ENCODE peak calls at places on chromosomes 5 and 9, in ten cellular contexts. One of them, this sample, is unnamed.

GRCh38 chr5:90170231-90170630 is 239.3 kb downstream of the CETN3 start:
- DNase-seq in HFFc6: no peak
- DNase-seq in pancreas: no peak
- DNase-seq in vagina: no peak
- DNase-seq in endothelial cell: no peak
- DNase-seq in AG04450: no peak
- DNase-seq in lower lobe of right lung: no peak
- DNase-seq in CD8-positive, alpha-beta T cell: no peak
- DNase-seq in mesothelial cell of epicardium: no peak
- DNase-seq in coronary artery: no peak
- DNase-seq in this sample: no peak

GRCh38 chr5:106680330-106680729 is 990.4 kb downstream of the EFNA5 start:
- DNase-seq in vagina: no peak
- DNase-seq in HFFc6: no peak
- DNase-seq in CD8-positive, alpha-beta T cell: no peak
- DNase-seq in AG04450: no peak
- DNase-seq in coronary artery: no peak
- DNase-seq in lower lobe of right lung: no peak
- DNase-seq in endothelial cell: no peak
- DNase-seq in mesothelial cell of epicardium: no peak
- DNase-seq in pancreas: no peak
- DNase-seq in this sample: no peak

GRCh38 chr9:126705767-126706697 is 92.3 kb downstream of the LMX1B start:
- DNase-seq in CD8-positive, alpha-beta T cell: peak
- DNase-seq in mesothelial cell of epicardium: no peak
- DNase-seq in HFFc6: peak
- DNase-seq in endothelial cell: peak
- DNase-seq in AG04450: no peak
- DNase-seq in vagina: no peak
- DNase-seq in coronary artery: no peak
- DNase-seq in lower lobe of right lung: peak
- DNase-seq in pancreas: peak
- DNase-seq in this sample: peak

GRCh38 chr5:129284010-129284409 is 176.1 kb upstream of the ADAMTS19 start:
- DNase-seq in coronary artery: no peak
- DNase-seq in vagina: no peak
- DNase-seq in lower lobe of right lung: no peak
- DNase-seq in CD8-positive, alpha-beta T cell: no peak
- DNase-seq in mesothelial cell of epicardium: no peak
- DNase-seq in pancreas: no peak
- DNase-seq in endothelial cell: no peak
- DNase-seq in AG04450: no peak
- DNase-seq in HFFc6: no peak
- DNase-seq in this sample: no peak

GRCh38 chr5:68288756-68289134 is 73.2 kb downstream of the PIK3R1 start:
- DNase-seq in coronary artery: no peak
- DNase-seq in AG04450: no peak
- DNase-seq in endothelial cell: no peak
- DNase-seq in mesothelial cell of epicardium: no peak
- DNase-seq in lower lobe of right lung: no peak
- DNase-seq in vagina: no peak
- DNase-seq in CD8-positive, alpha-beta T cell: no peak
- DNase-seq in HFFc6: no peak
- DNase-seq in pancreas: no peak
- DNase-seq in this sample: no peak

GRCh38 chr9:107721705-107722245 is 232.2 kb upstream of the KLF4 start:
- DNase-seq in CD8-positive, alpha-beta T cell: no peak
- DNase-seq in lower lobe of right lung: no peak
- DNase-seq in vagina: no peak
- DNase-seq in endothelial cell: no peak
- DNase-seq in mesothelial cell of epicardium: no peak
- DNase-seq in HFFc6: no peak
- DNase-seq in coronary artery: no peak
- DNase-seq in AG04450: no peak
- DNase-seq in pancreas: no peak
- DNase-seq in this sample: no peak

GRCh38 chr9:91783411-91783810 is 166.6 kb downstream of the ROR2 start:
- DNase-seq in coronary artery: no peak
- DNase-seq in vagina: no peak
- DNase-seq in HFFc6: no peak
- DNase-seq in pancreas: no peak
- DNase-seq in AG04450: no peak
- DNase-seq in endothelial cell: no peak
- DNase-seq in CD8-positive, alpha-beta T cell: no peak
- DNase-seq in lower lobe of right lung: no peak
- DNase-seq in mesothelial cell of epicardium: no peak
- DNase-seq in this sample: no peak

GRCh38 chr5:146751781-146752401 is 126.7 kb downstream of the PPP2R2B start:
- DNase-seq in CD8-positive, alpha-beta T cell: peak
- DNase-seq in pancreas: no peak
- DNase-seq in mesothelial cell of epicardium: no peak
- DNase-seq in endothelial cell: no peak
- DNase-seq in coronary artery: no peak
- DNase-seq in HFFc6: no peak
- DNase-seq in lower lobe of right lung: no peak
- DNase-seq in vagina: no peak
- DNase-seq in AG04450: no peak
- DNase-seq in this sample: no peak

GRCh38 chr5:79513519-79514390 is at the start of gene HOMER1:
- DNase-seq in endothelial cell: peak
- DNase-seq in lower lobe of right lung: peak
- DNase-seq in pancreas: peak
- DNase-seq in coronary artery: peak
- DNase-seq in vagina: no peak
- DNase-seq in AG04450: peak
- DNase-seq in CD8-positive, alpha-beta T cell: peak
- DNase-seq in HFFc6: peak
- DNase-seq in mesothelial cell of epicardium: peak
- DNase-seq in this sample: peak
- TF ChIP-seq CTCF in endothelial cell: no peak
- TF ChIP-seq CTCF in lower lobe of right lung: no peak
- TF ChIP-seq CTCF in pancreas: no peak
- TF ChIP-seq CTCF in coronary artery: no peak
- TF ChIP-seq CTCF in vagina: no peak
- TF ChIP-seq CTCF in AG04450: no peak
- TF ChIP-seq CTCF in CD8-positive, alpha-beta T cell: peak
- TF ChIP-seq CTCF in HFFc6: peak
- TF ChIP-seq CTCF in mesothelial cell of epicardium: no peak
- TF ChIP-seq CTCF in this sample: no peak

GRCh38 chr5:169119287-169120048 is 181.5 kb downstream of the SLIT3 start:
- DNase-seq in AG04450: no peak
- DNase-seq in lower lobe of right lung: no peak
- DNase-seq in endothelial cell: no peak
- DNase-seq in pancreas: no peak
- DNase-seq in HFFc6: no peak
- DNase-seq in CD8-positive, alpha-beta T cell: no peak
- DNase-seq in vagina: no peak
- DNase-seq in mesothelial cell of epicardium: no peak
- DNase-seq in coronary artery: no peak
- DNase-seq in this sample: no peak

GRCh38 chr5:169115725-169116124 is 185.2 kb downstream of the SLIT3 start:
- DNase-seq in CD8-positive, alpha-beta T cell: no peak
- DNase-seq in AG04450: no peak
- DNase-seq in lower lobe of right lung: no peak
- DNase-seq in endothelial cell: no peak
- DNase-seq in vagina: no peak
- DNase-seq in pancreas: no peak
- DNase-seq in HFFc6: no peak
- DNase-seq in coronary artery: no peak
- DNase-seq in mesothelial cell of epicardium: no peak
- DNase-seq in this sample: no peak

GRCh38 chr5:169114466-169114865 is 186.5 kb downstream of the SLIT3 start:
- DNase-seq in endothelial cell: no peak
- DNase-seq in lower lobe of right lung: no peak
- DNase-seq in vagina: no peak
- DNase-seq in coronary artery: no peak
- DNase-seq in pancreas: no peak
- DNase-seq in CD8-positive, alpha-beta T cell: no peak
- DNase-seq in mesothelial cell of epicardium: no peak
- DNase-seq in HFFc6: no peak
- DNase-seq in AG04450: no peak
- DNase-seq in this sample: no peak

GRCh38 chr5:169121631-169122420 is 179.1 kb downstream of the SLIT3 start:
- DNase-seq in vagina: no peak
- DNase-seq in endothelial cell: no peak
- DNase-seq in HFFc6: peak
- DNase-seq in CD8-positive, alpha-beta T cell: no peak
- DNase-seq in lower lobe of right lung: no peak
- DNase-seq in mesothelial cell of epicardium: no peak
- DNase-seq in pancreas: no peak
- DNase-seq in coronary artery: no peak
- DNase-seq in AG04450: no peak
- DNase-seq in this sample: no peak

DNA sequence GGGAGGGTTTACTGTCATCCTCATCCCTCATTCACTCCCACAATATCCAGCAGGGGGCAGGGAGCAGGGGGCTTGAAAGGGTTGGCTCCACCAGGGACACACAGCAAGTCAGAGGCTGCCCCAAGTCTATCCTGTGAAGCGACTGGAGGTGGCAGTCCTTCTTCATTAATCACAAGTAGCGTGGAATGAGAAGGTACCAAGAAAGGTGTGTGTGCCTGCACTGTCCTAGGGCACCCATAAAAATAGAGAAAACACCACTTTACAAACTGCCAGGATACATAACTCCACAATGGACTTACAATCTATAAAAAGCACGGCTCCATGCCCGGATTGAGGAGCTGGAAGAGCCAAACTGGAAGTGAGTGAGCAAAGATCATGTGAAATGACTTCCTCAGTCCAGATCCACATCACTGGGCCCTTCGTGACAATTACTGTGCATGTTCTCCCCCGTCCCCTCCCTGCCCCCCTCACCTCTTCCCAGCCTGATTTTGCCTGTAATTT is 183.9 kb downstream of the SLIT3 start:
- DNase-seq in CD8-positive, alpha-beta T cell: no peak
- DNase-seq in AG04450: no peak
- DNase-seq in pancreas: no peak
- DNase-seq in HFFc6: no peak
- DNase-seq in mesothelial cell of epicardium: no peak
- DNase-seq in coronary artery: no peak
- DNase-seq in endothelial cell: peak
- DNase-seq in lower lobe of right lung: no peak
- DNase-seq in vagina: no peak
- DNase-seq in this sample: peak
- TF ChIP-seq CTCF in CD8-positive, alpha-beta T cell: no peak
- TF ChIP-seq CTCF in AG04450: no peak
- TF ChIP-seq CTCF in pancreas: no peak
- TF ChIP-seq CTCF in HFFc6: no peak
- TF ChIP-seq CTCF in mesothelial cell of epicardium: no peak
- TF ChIP-seq CTCF in coronary artery: no peak
- TF ChIP-seq CTCF in endothelial cell: no peak
- TF ChIP-seq CTCF in lower lobe of right lung: no peak
- TF ChIP-seq CTCF in vagina: no peak
- TF ChIP-seq CTCF in this sample: no peak

GRCh38 chr9:112180387-112180881 is 5.3 kb upstream of the SUSD1 start:
- DNase-seq in AG04450: no peak
- DNase-seq in vagina: no peak
- DNase-seq in pancreas: no peak
- DNase-seq in CD8-positive, alpha-beta T cell: peak
- DNase-seq in coronary artery: no peak
- DNase-seq in endothelial cell: no peak
- DNase-seq in lower lobe of right lung: no peak
- DNase-seq in HFFc6: no peak
- DNase-seq in mesothelial cell of epicardium: no peak
- DNase-seq in this sample: no peak

GRCh38 chr9:112186695-112187094 is 11.6 kb upstream of the SUSD1 start:
- DNase-seq in endothelial cell: no peak
- DNase-seq in lower lobe of right lung: no peak
- DNase-seq in HFFc6: no peak
- DNase-seq in mesothelial cell of epicardium: no peak
- DNase-seq in pancreas: no peak
- DNase-seq in AG04450: no peak
- DNase-seq in coronary artery: no peak
- DNase-seq in vagina: no peak
- DNase-seq in CD8-positive, alpha-beta T cell: no peak
- DNase-seq in this sample: no peak

GRCh38 chr9:112184946-112185345 is 9.8 kb upstream of the SUSD1 start:
- DNase-seq in vagina: no peak
- DNase-seq in HFFc6: no peak
- DNase-seq in CD8-positive, alpha-beta T cell: no peak
- DNase-seq in AG04450: no peak
- DNase-seq in endothelial cell: no peak
- DNase-seq in mesothelial cell of epicardium: no peak
- DNase-seq in pancreas: no peak
- DNase-seq in coronary artery: no peak
- DNase-seq in lower lobe of right lung: no peak
- DNase-seq in this sample: no peak

GRCh38 chr9:112179816-112180215 is 4.7 kb upstream of the SUSD1 start:
- DNase-seq in mesothelial cell of epicardium: no peak
- DNase-seq in vagina: no peak
- DNase-seq in lower lobe of right lung: no peak
- DNase-seq in coronary artery: no peak
- DNase-seq in HFFc6: no peak
- DNase-seq in endothelial cell: no peak
- DNase-seq in CD8-positive, alpha-beta T cell: no peak
- DNase-seq in AG04450: no peak
- DNase-seq in pancreas: no peak
- DNase-seq in this sample: no peak

DNA sequence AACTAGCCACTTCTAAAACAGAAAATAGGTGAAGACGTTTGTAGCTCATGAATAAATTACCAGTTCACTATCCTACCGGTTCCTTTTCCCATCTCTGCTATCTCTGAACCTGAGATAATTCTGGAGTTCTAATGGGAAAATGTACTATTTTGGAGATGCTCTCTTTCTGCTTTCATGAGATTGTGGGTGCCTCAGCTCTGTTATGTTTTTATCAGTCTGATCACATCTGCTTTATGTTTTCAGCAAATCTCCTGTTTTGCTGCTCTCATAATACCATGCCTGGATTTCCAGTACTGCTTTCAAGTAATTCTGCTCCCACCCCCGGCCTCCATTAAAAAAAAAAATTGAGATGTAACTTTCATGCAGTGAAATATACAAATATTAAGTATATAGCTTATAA is 9.1 kb upstream of the SUSD1 start:
- DNase-seq in lower lobe of right lung: no peak
- DNase-seq in HFFc6: no peak
- DNase-seq in AG04450: no peak
- DNase-seq in coronary artery: no peak
- DNase-seq in pancreas: no peak
- DNase-seq in CD8-positive, alpha-beta T cell: no peak
- DNase-seq in endothelial cell: no peak
- DNase-seq in vagina: no peak
- DNase-seq in mesothelial cell of epicardium: no peak
- DNase-seq in this sample: no peak
- TF ChIP-seq CTCF in lower lobe of right lung: no peak
- TF ChIP-seq CTCF in HFFc6: no peak
- TF ChIP-seq CTCF in AG04450: no peak
- TF ChIP-seq CTCF in coronary artery: no peak
- TF ChIP-seq CTCF in pancreas: no peak
- TF ChIP-seq CTCF in CD8-positive, alpha-beta T cell: no peak
- TF ChIP-seq CTCF in endothelial cell: no peak
- TF ChIP-seq CTCF in vagina: no peak
- TF ChIP-seq CTCF in mesothelial cell of epicardium: no peak
- TF ChIP-seq CTCF in this sample: no peak

DNA sequence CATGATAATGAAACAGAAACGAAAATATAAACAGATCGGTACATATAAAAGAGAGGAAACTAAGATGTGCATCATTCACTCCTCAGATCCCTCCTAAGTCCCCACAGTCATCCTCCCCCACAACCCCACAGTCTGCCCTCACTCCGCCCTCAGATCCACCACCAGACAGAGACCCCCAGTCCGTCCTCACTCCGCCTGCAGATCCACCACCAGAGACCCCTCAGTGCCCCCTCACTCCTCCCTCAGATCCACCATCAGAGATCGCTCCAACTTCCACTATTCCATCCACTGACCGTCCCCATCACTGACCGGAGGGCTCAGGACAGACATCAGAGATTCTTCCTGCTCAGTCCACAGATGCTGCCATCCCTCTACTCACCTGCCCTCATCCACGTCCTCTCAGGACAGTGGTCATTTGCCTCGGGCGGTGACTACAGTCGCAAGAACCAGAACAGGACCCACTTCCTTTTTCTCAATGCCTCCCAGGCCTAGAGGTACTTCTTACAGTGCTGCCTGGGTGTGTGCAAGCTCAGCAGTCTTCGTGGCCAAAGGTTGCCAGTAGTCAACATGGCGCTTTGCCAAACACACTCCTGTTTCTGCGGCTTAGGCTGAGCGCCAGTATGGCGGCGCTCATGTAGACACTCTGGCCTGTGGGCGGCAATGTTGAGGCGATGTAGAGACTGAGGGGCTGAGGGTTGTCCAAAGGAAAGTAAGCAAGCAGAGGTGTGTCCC is 8.3 kb upstream of the SPATA31C1 start:
- DNase-seq in HFFc6: no peak
- DNase-seq in lower lobe of right lung: peak
- DNase-seq in pancreas: peak
- DNase-seq in AG04450: no peak
- DNase-seq in CD8-positive, alpha-beta T cell: no peak
- DNase-seq in mesothelial cell of epicardium: no peak
- DNase-seq in endothelial cell: no peak
- DNase-seq in coronary artery: no peak
- DNase-seq in vagina: peak
- DNase-seq in this sample: no peak
- TF ChIP-seq CTCF in HFFc6: no peak
- TF ChIP-seq CTCF in lower lobe of right lung: no peak
- TF ChIP-seq CTCF in pancreas: peak
- TF ChIP-seq CTCF in AG04450: no peak
- TF ChIP-seq CTCF in CD8-positive, alpha-beta T cell: no peak
- TF ChIP-seq CTCF in mesothelial cell of epicardium: no peak
- TF ChIP-seq CTCF in endothelial cell: no peak
- TF ChIP-seq CTCF in coronary artery: no peak
- TF ChIP-seq CTCF in vagina: no peak
- TF ChIP-seq CTCF in this sample: no peak

This sample was measured in nephron progenitor cell.